ENCODE peak calls at places on chromosomes 4 and X, in ten cellular contexts. M is sigmoid colon, J is GM12878, Z is ovary, A is transverse colon, P is tibial nerve, G is stomach, Q is K562, C is HepG2, R is A549. Y is an unnamed sample.

GRCh38 chrX:53695901-53696300 is 9.4 kb upstream of the HUWE1 start:
- DNase-seq in M (no peak), J (no peak), Z (no peak), A (no peak), P (no peak), G (no peak), Q (no peak), C (no peak), R (no peak), Y (no peak)

GRCh38 chr4:126777649-126778048 is 855.1 kb upstream of the INTU start:
- DNase-seq in M (no peak), J (no peak), Z (no peak), A (no peak), P (no peak), G (no peak), Q (no peak), C (no peak), R (no peak), Y (no peak)

GRCh38 chr4:125105561-125105960 is 209.2 kb upstream of the FAT4 start:
- DNase-seq in M (no peak), J (no peak), Z (no peak), A (no peak), P (no peak), G (no peak), Q (no peak), C (no peak), R (no peak), Y (no peak)

GRCh38 chr4:11765849-11766453 is 337.3 kb upstream of the HS3ST1 start:
- DNase-seq in M (no peak), J (no peak), Z (no peak), A (peak), P (no peak), G (no peak), Q (peak), C (peak), R (peak), Y (no peak)

GRCh38 chr4:35934370-35934981 is 309.8 kb downstream of the ARAP2 start:
- DNase-seq in M (no peak), J (peak), Z (no peak), A (no peak), P (no peak), G (no peak), Q (peak), C (peak), R (no peak), Y (no peak)

GRCh38 chr4:188297873-188298272 is 158.6 kb downstream of the TRIML1 start:
- DNase-seq in M (no peak), J (no peak), Z (no peak), A (no peak), P (no peak), G (no peak), Q (no peak), C (no peak), R (no peak), Y (no peak)

GRCh38 chr4:78002260-78002659 is 54.9 kb upstream of the FRAS1 start:
- DNase-seq in M (no peak), J (no peak), Z (no peak), A (no peak), P (no peak), G (no peak), Q (no peak), C (peak), R (no peak), Y (no peak)

GRCh38 chr4:147790412-147790811 is 58.5 kb downstream of the ARHGAP10 start:
- DNase-seq in M (no peak), J (no peak), Z (no peak), A (no peak), P (no peak), G (no peak), Q (no peak), C (no peak), R (no peak), Y (no peak)

GRCh38 chrX:155864655-155865054 is 16.5 kb upstream of the VAMP7 start:
- DNase-seq in M (no peak), J (no peak), Z (no peak), A (no peak), P (no peak), G (no peak), Q (no peak), C (peak), R (no peak), Y (no peak)

GRCh38 chrX:54811301-54811885 is 3.8 kb downstream of the MAGED2 start:
- DNase-seq in M (no peak), J (no peak), Z (no peak), A (no peak), P (no peak), G (no peak), Q (no peak), C (no peak), R (no peak), Y (no peak)

GRCh38 chr4:89324671-89325070 is 17.1 kb upstream of the GPRIN3 start:
- DNase-seq in M (no peak), J (peak), Z (no peak), A (no peak), P (no peak), G (no peak), Q (no peak), C (no peak), R (no peak), Y (no peak)

GRCh38 chrX:77953708-77954107 is 15.7 kb downstream of the PGAM4 start:
- DNase-seq in M (no peak), J (no peak), Z (no peak), A (no peak), P (no peak), G (no peak), Q (no peak), C (no peak), R (no peak), Y (no peak)

GRCh38 chr4:25367004-25367621 is 9.9 kb upstream of the ANAPC4 start:
- DNase-seq in M (no peak), J (no peak), Z (no peak), A (no peak), P (no peak), G (no peak), Q (no peak), C (no peak), R (no peak), Y (no peak)

GRCh38 chrX:78514852-78515251 is 144.3 kb downstream of the RTL3 start:
- DNase-seq in M (no peak), J (no peak), Z (no peak), A (no peak), P (no peak), G (no peak), Q (no peak), C (no peak), R (no peak), Y (no peak)

GRCh38 chr4:168711197-168712120 is 214.6 kb downstream of the PALLD start:
- DNase-seq in M (peak), J (no peak), Z (peak), A (no peak), P (no peak), G (no peak), Q (no peak), C (no peak), R (no peak), Y (no peak)

GRCh38 chr4:13047591-13047990 is 436.5 kb downstream of the RAB28 start:
- DNase-seq in M (no peak), J (no peak), Z (no peak), A (no peak), P (no peak), G (no peak), Q (no peak), C (no peak), R (no peak), Y (no peak)

GRCh38 chr4:151304755-151305154 is 20.6 kb downstream of the SH3D19 start:
- DNase-seq in M (no peak), J (no peak), Z (no peak), A (no peak), P (no peak), G (no peak), Q (no peak), C (no peak), R (no peak), Y (no peak)

GRCh38 chrX:85243761-85244410 is at the start of the genes SATL1 and ZNF711:
- DNase-seq in M (no peak), J (no peak), Z (peak), A (peak), P (no peak), G (peak), Q (peak), C (peak), R (peak), Y (peak)

GRCh38 chr4:38334791-38335190 is 329.2 kb upstream of the KLF3 start:
- DNase-seq in M (no peak), J (no peak), Z (no peak), A (no peak), P (no peak), G (no peak), Q (no peak), C (no peak), R (no peak), Y (no peak)

GRCh38 chrX:120727503-120727902 is 97.6 kb upstream of the C1GALT1C1 start:
- DNase-seq in M (no peak), J (no peak), Z (no peak), A (no peak), P (no peak), G (no peak), Q (no peak), C (no peak), R (no peak), Y (no peak)

DNA sequence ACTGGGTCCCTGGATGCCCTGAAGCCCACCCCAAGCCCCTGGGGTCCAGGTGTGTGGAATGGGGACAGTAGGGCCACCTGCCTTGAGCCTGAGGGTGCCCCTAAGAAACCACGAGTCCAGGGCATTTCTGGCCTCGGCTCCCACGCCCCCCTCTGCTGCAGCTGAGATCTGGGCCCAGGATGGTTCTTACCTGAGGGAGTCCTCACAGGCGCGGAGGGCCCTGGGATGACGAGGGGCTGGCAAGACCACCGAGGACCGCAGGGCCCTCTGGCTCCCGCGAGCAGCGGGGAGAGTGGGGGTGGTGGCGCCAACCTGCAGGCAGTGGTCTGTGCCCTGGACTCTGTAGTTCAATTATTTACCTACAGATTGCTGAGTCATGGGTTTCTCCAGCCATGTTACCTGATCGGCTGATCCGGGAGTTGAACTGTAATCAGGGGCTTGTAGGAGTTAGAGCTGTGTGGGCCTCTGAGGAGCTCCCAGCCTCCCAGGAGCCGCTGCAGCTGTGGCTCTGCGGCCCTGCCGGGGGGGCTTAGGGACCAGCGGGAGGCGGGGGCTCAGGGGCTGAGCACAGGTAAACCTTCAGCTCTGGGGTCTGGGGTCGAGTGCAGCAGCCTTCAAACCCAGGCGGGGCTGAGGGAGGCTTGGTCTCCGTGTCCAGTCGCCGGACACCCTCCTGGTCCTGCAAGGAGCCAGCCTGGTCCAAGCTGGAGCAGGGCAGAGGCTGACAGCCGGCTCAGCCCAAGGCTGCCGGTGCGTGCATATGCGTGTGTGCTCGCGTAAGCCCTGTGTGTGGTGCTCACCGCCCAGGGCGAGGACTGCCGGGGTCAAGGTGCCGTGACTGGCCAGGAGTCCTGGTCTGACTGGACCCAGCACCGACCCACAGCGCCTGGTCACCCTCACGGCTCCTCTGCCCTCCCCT is at the start of gene SLC26A1:
- DNase-seq in M (no peak), J (no peak), Z (no peak), A (peak), P (no peak), G (peak), Q (peak), C (peak), R (no peak), Y (no peak)
- TF ChIP-seq EP300 in M (no peak), J (no peak), Z (no peak), A (no peak), P (no peak), G (no peak), Q (peak), C (peak), R (no peak), Y (no peak)

DNA sequence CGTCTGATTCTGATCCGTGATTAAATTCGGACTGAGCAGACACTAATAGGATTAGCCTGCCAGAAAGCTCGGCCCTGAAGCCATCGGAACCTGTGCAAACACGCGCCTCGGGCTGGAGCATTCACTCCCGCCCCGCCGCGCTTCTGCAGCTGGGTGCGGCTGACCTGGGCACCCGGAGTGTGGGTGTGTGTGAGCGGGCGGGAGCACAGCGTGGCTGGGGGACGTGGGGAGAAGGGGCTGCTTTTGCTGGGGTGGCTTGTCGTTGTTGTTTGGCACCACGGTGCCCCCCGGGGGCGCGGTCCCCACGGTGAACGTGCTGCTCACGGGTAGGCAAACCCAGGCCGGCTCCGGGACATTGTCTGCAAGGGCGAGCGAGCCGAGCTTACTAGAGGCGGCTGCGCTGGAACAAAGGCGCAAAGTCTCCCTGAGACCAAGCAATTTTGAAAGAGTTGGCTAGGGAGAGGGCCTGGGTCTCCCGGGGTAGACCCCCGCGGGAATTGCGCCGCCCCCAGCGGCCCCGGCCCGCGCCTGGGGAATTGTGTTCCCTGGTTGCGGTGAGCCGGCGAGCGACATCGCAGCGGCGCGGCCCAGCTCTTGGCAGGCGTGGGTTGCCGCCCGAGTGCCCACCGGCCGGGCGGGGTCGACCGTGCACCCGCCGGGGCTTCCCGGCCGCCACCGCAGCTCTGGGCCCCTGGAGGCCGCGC is 1.4 kb downstream of the MAMLD1 start:
- DNase-seq in M (no peak), J (no peak), Z (peak), A (peak), P (peak), G (no peak), Q (no peak), C (no peak), R (no peak), Y (no peak)
- TF ChIP-seq EP300 in M (no peak), J (no peak), Z (no peak), A (no peak), P (no peak), G (no peak), Q (no peak), C (no peak), R (no peak), Y (no peak)

DNA sequence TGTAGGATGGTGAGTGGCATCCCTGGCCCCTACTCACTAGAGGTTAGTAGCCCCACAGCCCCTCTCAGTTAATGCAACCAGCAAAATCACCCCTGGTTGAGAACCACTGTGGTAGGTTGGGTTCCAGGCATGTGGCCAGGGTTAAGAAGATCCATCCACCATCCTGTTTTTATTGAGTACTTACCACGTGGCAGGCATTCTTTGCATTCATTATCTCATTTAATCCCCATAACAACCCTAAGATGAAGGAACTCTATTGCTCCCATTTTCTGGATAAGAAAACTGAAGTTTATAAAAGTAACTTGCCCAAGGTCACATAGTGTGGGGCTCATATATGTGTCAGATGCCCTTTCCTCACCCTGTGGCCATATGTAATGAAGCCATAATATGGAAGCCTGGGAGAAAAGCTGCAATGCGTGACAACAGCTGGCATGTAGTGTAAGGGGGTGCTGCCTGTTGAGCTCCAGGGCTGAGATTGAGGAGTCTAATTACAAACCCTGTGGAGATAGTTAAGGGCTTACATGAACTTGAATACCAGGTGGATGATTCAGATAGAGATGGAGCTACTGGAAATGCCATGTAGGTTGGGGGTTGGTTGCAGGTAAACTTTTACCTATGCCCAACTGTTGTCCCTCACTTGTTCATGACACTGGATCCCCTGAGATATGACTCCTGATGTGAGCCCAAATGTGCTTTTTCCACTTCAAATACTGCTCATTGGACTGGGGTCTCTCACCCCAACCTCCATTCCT is 100.2 kb upstream of the PGRMC2 start:
- DNase-seq in M (no peak), J (no peak), Z (no peak), A (no peak), P (no peak), G (no peak), Q (no peak), C (no peak), R (no peak), Y (no peak)
- TF ChIP-seq EP300 in M (no peak), J (no peak), Z (no peak), A (no peak), P (no peak), G (no peak), Q (no peak), C (no peak), R (no peak), Y (no peak)

GRCh38 chr4:14848210-14848609 is 154.1 kb upstream of the CPEB2 start:
- DNase-seq in M (no peak), J (no peak), Z (no peak), A (no peak), P (no peak), G (no peak), Q (no peak), C (no peak), R (no peak), Y (no peak)
- TF ChIP-seq EP300 in M (no peak), J (no peak), Z (no peak), A (no peak), P (no peak), G (no peak), Q (no peak), C (no peak), R (no peak), Y (no peak)

DNA sequence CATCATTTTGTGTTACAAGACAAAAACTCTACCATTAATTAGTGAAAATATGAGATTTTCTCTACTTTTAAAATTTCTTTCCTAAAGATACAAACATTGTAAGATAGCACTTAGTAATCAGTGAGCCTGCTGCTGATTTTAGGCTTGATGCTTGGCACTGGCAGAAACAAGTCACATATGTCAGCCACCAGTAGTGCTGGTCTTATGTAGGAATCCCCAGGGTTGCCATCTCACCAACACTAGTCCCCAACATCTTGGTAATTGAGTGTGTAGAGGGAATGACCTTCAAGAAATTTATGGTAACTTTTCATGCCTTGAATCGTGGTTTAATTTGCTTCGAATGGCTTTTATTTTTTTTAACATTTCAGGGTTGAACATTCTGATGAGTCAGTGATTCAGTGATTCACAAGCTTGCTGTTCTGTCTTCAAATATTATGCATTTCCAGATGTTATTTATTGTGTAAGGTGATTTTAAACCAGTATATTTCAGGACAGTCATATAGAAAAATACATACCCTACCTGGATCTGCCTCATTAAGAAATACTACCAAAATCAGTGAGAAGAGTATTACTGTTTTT is 11.9 kb downstream of the EXOC1 start:
- DNase-seq in M (no peak), J (no peak), Z (no peak), A (no peak), P (no peak), G (no peak), Q (no peak), C (no peak), R (no peak), Y (no peak)
- TF ChIP-seq EP300 in M (no peak), J (no peak), Z (no peak), A (no peak), P (no peak), G (no peak), Q (no peak), C (no peak), R (no peak), Y (no peak)

DNA sequence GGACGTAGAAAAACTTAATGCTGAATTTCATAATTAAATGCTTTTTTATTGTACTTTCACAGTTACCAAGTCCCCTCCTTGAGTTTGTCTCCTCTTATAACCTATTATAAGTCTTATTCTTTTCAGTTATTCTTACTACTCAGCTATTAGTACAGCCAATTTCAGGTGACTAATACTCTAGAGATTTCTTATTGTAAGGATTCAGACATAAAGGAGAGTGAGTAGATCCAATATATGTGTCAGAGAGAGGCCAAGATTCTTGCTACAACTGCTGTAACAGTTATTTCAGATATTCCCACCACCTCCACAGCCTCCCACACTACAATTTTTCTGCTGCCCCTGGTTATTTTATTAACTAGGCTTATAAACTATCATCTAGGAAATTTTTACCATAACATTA is 274.5 kb downstream of the GPAT3 start:
- DNase-seq in M (no peak), J (no peak), Z (no peak), A (no peak), P (no peak), G (no peak), Q (no peak), C (no peak), R (no peak), Y (no peak)
- TF ChIP-seq EP300 in M (no peak), J (no peak), Z (no peak), A (no peak), P (no peak), G (no peak), Q (no peak), C (no peak), R (no peak), Y (no peak)

Y was measured in upper lobe of left lung.